ENCODE peak calls at places on chromosomes 2 and 18, in four cellular contexts. One of them, this sample, is unnamed.

GRCh38 chr2:28292491-28292890 is 100.2 kb upstream of the FOSL2 start:
- DNase-seq in prostate gland: no peak
- DNase-seq in Peyer's patch: no peak
- DNase-seq in heart left ventricle: no peak
- DNase-seq in this sample: no peak

GRCh38 chr2:510839-511238 is 166.4 kb downstream of the TMEM18 start:
- DNase-seq in prostate gland: no peak
- DNase-seq in Peyer's patch: no peak
- DNase-seq in heart left ventricle: no peak
- DNase-seq in this sample: no peak

GRCh38 chr2:234496835-234497591 is at the start of gene ARL4C:
- DNase-seq in prostate gland: peak; percentile 69
- DNase-seq in Peyer's patch: peak; percentile 60
- DNase-seq in heart left ventricle: peak; percentile 78
- DNase-seq in this sample: peak; percentile 73

GRCh38 chr2:218448934-218449333 is 30.0 kb downstream of the VIL1 start:
- DNase-seq in prostate gland: no peak
- DNase-seq in Peyer's patch: no peak
- DNase-seq in heart left ventricle: no peak
- DNase-seq in this sample: no peak

GRCh38 chr18:48785686-48786470 is 164.9 kb downstream of the SMAD7 start:
- DNase-seq in prostate gland: no peak
- DNase-seq in Peyer's patch: no peak
- DNase-seq in heart left ventricle: no peak
- DNase-seq in this sample: no peak

GRCh38 chr2:20671036-20671735 is 4.2 kb downstream of the GDF7 start:
- DNase-seq in prostate gland: no peak
- DNase-seq in Peyer's patch: no peak
- DNase-seq in heart left ventricle: no peak
- DNase-seq in this sample: no peak

GRCh38 chr2:28810384-28811285 is at the start of gene SPDYA:
- DNase-seq in prostate gland: peak; percentile 61
- DNase-seq in Peyer's patch: peak; percentile 63
- DNase-seq in heart left ventricle: peak; percentile 65
- DNase-seq in this sample: peak; percentile 74

GRCh38 chr2:135839713-135840112 is 2.7 kb upstream of the LCT start:
- DNase-seq in prostate gland: no peak
- DNase-seq in Peyer's patch: no peak
- DNase-seq in heart left ventricle: no peak
- DNase-seq in this sample: no peak

GRCh38 chr2:224849264-224849663 is 133.1 kb upstream of the CCDC195 start:
- DNase-seq in prostate gland: no peak
- DNase-seq in Peyer's patch: no peak
- DNase-seq in heart left ventricle: no peak
- DNase-seq in this sample: no peak

GRCh38 chr2:43317194-43317593 is 90.8 kb upstream of the ZFP36L2 start:
- DNase-seq in prostate gland: no peak
- DNase-seq in Peyer's patch: no peak
- DNase-seq in heart left ventricle: no peak
- DNase-seq in this sample: no peak

GRCh38 chr2:144524190-144524957 is 4.5 kb upstream of the ZEB2 start:
- DNase-seq in prostate gland: no peak
- DNase-seq in Peyer's patch: peak; percentile 47
- DNase-seq in heart left ventricle: peak; percentile 61
- DNase-seq in this sample: no peak

GRCh38 chr2:20444113-20444992 is 2.5 kb upstream of the RHOB start:
- DNase-seq in prostate gland: no peak
- DNase-seq in Peyer's patch: no peak
- DNase-seq in heart left ventricle: peak; percentile 40
- DNase-seq in this sample: no peak

GRCh38 chr2:165794520-165794882 is 454 bp upstream of the GALNT3 start:
- DNase-seq in prostate gland: peak; percentile 52
- DNase-seq in Peyer's patch: peak; percentile 74
- DNase-seq in heart left ventricle: peak; percentile 12
- DNase-seq in this sample: peak; percentile 50

GRCh38 chr2:168210898-168211570 is 36.4 kb downstream of the STK39 start:
- DNase-seq in prostate gland: peak; percentile 25
- DNase-seq in Peyer's patch: no peak
- DNase-seq in heart left ventricle: no peak
- DNase-seq in this sample: no peak

GRCh38 chr2:241122376-241123002 is 20.4 kb upstream of the MTERF4 start:
- DNase-seq in prostate gland: no peak
- DNase-seq in Peyer's patch: no peak
- DNase-seq in heart left ventricle: no peak
- DNase-seq in this sample: no peak

GRCh38 chr18:54388203-54389142 is 30.8 kb downstream of the C18orf54 start:
- DNase-seq in prostate gland: no peak
- DNase-seq in Peyer's patch: no peak
- DNase-seq in heart left ventricle: no peak
- DNase-seq in this sample: peak; percentile 12

GRCh38 chr2:134685967-134686366 is 32.8 kb downstream of the TMEM163 start:
- DNase-seq in prostate gland: no peak
- DNase-seq in Peyer's patch: no peak
- DNase-seq in heart left ventricle: no peak
- DNase-seq in this sample: peak; percentile 54

GRCh38 chr2:52253605-52254004 is 1221.7 kb upstream of the NRXN1 start:
- DNase-seq in prostate gland: no peak
- DNase-seq in Peyer's patch: no peak
- DNase-seq in heart left ventricle: no peak
- DNase-seq in this sample: no peak

GRCh38 chr2:63788070-63788469 is 53.6 kb upstream of the UGP2 start:
- DNase-seq in prostate gland: no peak
- DNase-seq in Peyer's patch: no peak
- DNase-seq in heart left ventricle: no peak
- DNase-seq in this sample: no peak

GRCh38 chr2:7437122-7437521 is 519.9 kb downstream of the RNF144A start:
- DNase-seq in prostate gland: no peak
- DNase-seq in Peyer's patch: no peak
- DNase-seq in heart left ventricle: no peak
- DNase-seq in this sample: no peak

GRCh38 chr2:171579481-171579880 is 57.2 kb downstream of the CYBRD1 start:
- DNase-seq in prostate gland: no peak
- DNase-seq in Peyer's patch: no peak
- DNase-seq in heart left ventricle: no peak
- DNase-seq in this sample: no peak

GRCh38 chr2:187499941-187500532 is 52.0 kb upstream of the CALCRL start:
- DNase-seq in prostate gland: peak; percentile 38
- DNase-seq in Peyer's patch: no peak
- DNase-seq in heart left ventricle: peak; percentile 30
- DNase-seq in this sample: peak; percentile 74

GRCh38 chr2:47058061-47058931 is 96.8 kb downstream of the STPG4 start:
- DNase-seq in prostate gland: no peak
- DNase-seq in Peyer's patch: no peak
- DNase-seq in heart left ventricle: no peak
- DNase-seq in this sample: peak; percentile 42

GRCh38 chr2:41101281-41101680 is 649.4 kb upstream of the SLC8A1 start:
- DNase-seq in prostate gland: no peak
- DNase-seq in Peyer's patch: no peak
- DNase-seq in heart left ventricle: no peak
- DNase-seq in this sample: no peak

GRCh38 chr2:234451852-234452625 is 44.8 kb downstream of the ARL4C start:
- DNase-seq in prostate gland: no peak
- DNase-seq in Peyer's patch: no peak
- DNase-seq in heart left ventricle: no peak
- DNase-seq in this sample: no peak

GRCh38 chr2:240106765-240107164 is 29.3 kb downstream of the COPS9 start:
- DNase-seq in prostate gland: no peak
- DNase-seq in Peyer's patch: no peak
- DNase-seq in heart left ventricle: no peak
- DNase-seq in this sample: no peak

GRCh38 chr2:176177580-176178270 is 10.7 kb upstream of the HOXD1 start:
- DNase-seq in prostate gland: no peak
- DNase-seq in Peyer's patch: no peak
- DNase-seq in heart left ventricle: no peak
- DNase-seq in this sample: no peak

GRCh38 chr18:73164430-73164829 is 296.6 kb upstream of the NETO1 start:
- DNase-seq in prostate gland: no peak
- DNase-seq in Peyer's patch: no peak
- DNase-seq in heart left ventricle: no peak
- DNase-seq in this sample: no peak

GRCh38 chr2:151033454-151034248 is 228.0 kb downstream of the RBM43 start:
- DNase-seq in prostate gland: no peak
- DNase-seq in Peyer's patch: no peak
- DNase-seq in heart left ventricle: no peak
- DNase-seq in this sample: no peak

GRCh38 chr2:112031916-112032582 is 23.0 kb upstream of the TMEM87B start:
- DNase-seq in prostate gland: peak; percentile 61
- DNase-seq in Peyer's patch: no peak
- DNase-seq in heart left ventricle: no peak
- DNase-seq in this sample: no peak

GRCh38 chr2:6143812-6144211 is 451.6 kb downstream of the SOX11 start:
- DNase-seq in prostate gland: no peak
- DNase-seq in Peyer's patch: no peak
- DNase-seq in heart left ventricle: no peak
- DNase-seq in this sample: no peak

GRCh38 chr2:6140509-6140908 is 448.3 kb downstream of the SOX11 start:
- DNase-seq in prostate gland: no peak
- DNase-seq in Peyer's patch: no peak
- DNase-seq in heart left ventricle: no peak
- DNase-seq in this sample: no peak

GRCh38 chr2:6139916-6140315 is 447.7 kb downstream of the SOX11 start:
- DNase-seq in prostate gland: no peak
- DNase-seq in Peyer's patch: no peak
- DNase-seq in heart left ventricle: no peak
- DNase-seq in this sample: no peak

DNA sequence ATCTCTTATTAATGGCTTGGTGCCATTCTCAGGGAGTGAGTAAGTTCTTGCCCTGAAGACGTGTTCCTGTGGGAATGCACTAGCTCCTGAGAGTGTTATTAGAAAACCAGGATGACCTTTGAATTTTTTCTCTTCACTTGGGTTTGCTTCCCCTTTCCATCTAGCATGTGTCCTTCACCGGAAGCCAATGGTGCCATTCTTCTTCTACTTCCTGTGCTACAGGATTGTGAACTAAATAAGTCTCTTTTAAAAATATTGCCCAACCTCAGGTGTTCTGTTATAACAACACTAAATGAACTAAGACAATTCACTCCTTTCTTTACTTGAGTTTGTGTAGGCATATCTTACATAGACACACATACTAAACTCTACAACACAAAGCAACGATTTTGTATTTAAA is 447.0 kb downstream of the SOX11 start:
- DNase-seq in prostate gland: no peak
- DNase-seq in Peyer's patch: no peak
- DNase-seq in heart left ventricle: no peak
- DNase-seq in this sample: no peak
- H3K9me3 ChIP-seq in prostate gland: no peaks in the 10 kb centered on the region
- H3K9me3 ChIP-seq in Peyer's patch: no peaks in the 10 kb centered on the region
- H3K9me3 ChIP-seq in heart left ventricle: peaks cover 22% of the 10 kb centered on the region
- H3K9me3 ChIP-seq in this sample: no peaks in the 10 kb centered on the region

GRCh38 chr2:36358317-36358659 is 2.7 kb downstream of the CRIM1 start:
- DNase-seq in prostate gland: no peak
- DNase-seq in Peyer's patch: no peak
- DNase-seq in heart left ventricle: no peak
- DNase-seq in this sample: no peak
- TF ChIP-seq POLR2A in prostate gland: no peak
- TF ChIP-seq POLR2A in Peyer's patch: no peak
- TF ChIP-seq POLR2A in heart left ventricle: no peak
- TF ChIP-seq POLR2A in this sample: no peak

GRCh38 chr2:109130726-109130995 is 1.7 kb downstream of the SH3RF3 start:
- DNase-seq in prostate gland: no peak
- DNase-seq in Peyer's patch: no peak
- DNase-seq in heart left ventricle: no peak
- DNase-seq in this sample: no peak

GRCh38 chr2:109129921-109130725 is 1.1 kb downstream of the SH3RF3 start:
- DNase-seq in prostate gland: no peak
- DNase-seq in Peyer's patch: no peak
- DNase-seq in heart left ventricle: no peak
- DNase-seq in this sample: no peak

GRCh38 chr2:109128466-109129355 is at the start of gene SH3RF3:
- DNase-seq in prostate gland: peak; percentile 12
- DNase-seq in Peyer's patch: no peak
- DNase-seq in heart left ventricle: peak; percentile 59
- DNase-seq in this sample: peak; percentile 34

GRCh38 chr2:109128048-109128465 is 948 bp upstream of the SH3RF3 start:
- DNase-seq in prostate gland: peak; percentile 58
- DNase-seq in Peyer's patch: peak; percentile 51
- DNase-seq in heart left ventricle: peak; percentile 80
- DNase-seq in this sample: peak; percentile 67

DNA sequence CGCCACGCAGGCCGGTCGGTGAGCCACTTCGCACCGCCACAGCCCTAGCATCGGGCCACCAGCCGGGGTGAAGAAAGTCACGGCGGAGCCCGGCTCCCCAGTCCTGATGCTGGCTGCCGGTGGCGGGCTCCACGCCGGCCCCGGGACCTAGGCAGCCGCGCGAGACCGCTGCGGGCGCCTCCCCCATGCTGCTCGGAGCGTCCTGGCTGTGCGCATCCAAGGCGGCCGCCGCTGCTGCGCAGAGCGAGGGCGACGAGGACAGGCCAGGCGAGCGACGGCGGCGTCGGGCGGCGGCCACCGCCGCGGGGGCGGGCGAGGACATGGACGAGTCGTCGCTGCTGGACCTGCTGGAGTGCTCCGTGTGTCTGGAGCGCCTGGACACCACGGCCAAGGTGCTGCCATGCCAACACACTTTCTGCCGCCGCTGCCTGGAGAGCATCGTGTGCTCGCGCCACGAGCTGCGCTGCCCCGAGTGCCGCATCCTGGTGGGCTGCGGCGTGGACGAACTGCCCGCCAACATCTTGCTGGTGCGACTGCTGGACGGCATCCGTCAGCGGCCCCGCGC is 433 bp downstream of the SH3RF3 start:
- DNase-seq in prostate gland: no peak
- DNase-seq in Peyer's patch: no peak
- DNase-seq in heart left ventricle: peak; percentile 33
- DNase-seq in this sample: no peak
- H3K27me3 ChIP-seq in prostate gland: no peaks in the 10 kb centered on the region
- H3K27me3 ChIP-seq in Peyer's patch: no peaks in the 10 kb centered on the region
- H3K27me3 ChIP-seq in heart left ventricle: no peaks in the 10 kb centered on the region
- H3K27me3 ChIP-seq in this sample: no peaks in the 10 kb centered on the region

GRCh38 chr2:78992451-78992806 is 33.1 kb upstream of the REG3G start:
- DNase-seq in prostate gland: no peak
- DNase-seq in Peyer's patch: no peak
- DNase-seq in heart left ventricle: no peak
- DNase-seq in this sample: peak; percentile 53

GRCh38 chr2:78993518-78994148 is 31.9 kb upstream of the REG3G start:
- DNase-seq in prostate gland: no peak
- DNase-seq in Peyer's patch: no peak
- DNase-seq in heart left ventricle: no peak
- DNase-seq in this sample: no peak

GRCh38 chr2:78999410-78999809 is 26.1 kb upstream of the REG3G start:
- DNase-seq in prostate gland: no peak
- DNase-seq in Peyer's patch: no peak
- DNase-seq in heart left ventricle: no peak
- DNase-seq in this sample: no peak

GRCh38 chr2:78992807-78993517 is 32.5 kb upstream of the REG3G start:
- DNase-seq in prostate gland: no peak
- DNase-seq in Peyer's patch: no peak
- DNase-seq in heart left ventricle: no peak
- DNase-seq in this sample: peak; percentile 73

DNA sequence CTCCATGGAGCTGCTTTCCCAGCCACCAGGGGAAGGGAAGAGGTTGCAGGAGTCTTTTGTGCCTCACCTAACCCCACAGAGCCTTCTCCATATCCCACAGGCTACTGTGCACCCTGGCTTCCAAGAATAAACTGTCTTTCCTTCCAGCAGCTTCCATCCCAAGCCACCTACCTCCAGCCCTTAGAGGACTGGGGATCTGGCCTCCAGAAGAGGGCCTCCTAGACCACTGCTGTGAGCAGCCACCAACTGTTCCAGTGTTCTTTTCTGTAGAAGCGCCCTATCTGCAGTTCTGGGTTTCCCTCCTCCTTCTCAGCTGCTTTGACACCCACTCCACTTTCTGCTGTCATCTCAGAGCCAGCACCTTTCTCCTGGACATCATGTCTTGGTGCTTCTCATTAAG is 30.7 kb upstream of the REG3G start:
- DNase-seq in prostate gland: no peak
- DNase-seq in Peyer's patch: no peak
- DNase-seq in heart left ventricle: no peak
- DNase-seq in this sample: no peak
- H3K9me3 ChIP-seq in prostate gland: no peaks in the 10 kb centered on the region
- H3K9me3 ChIP-seq in Peyer's patch: no peaks in the 10 kb centered on the region
- H3K9me3 ChIP-seq in heart left ventricle: no peaks in the 10 kb centered on the region
- H3K9me3 ChIP-seq in this sample: no peaks in the 10 kb centered on the region

This sample was measured in body of pancreas.